ENCODE peak calls at places on chromosomes 16 and 17, in four cellular contexts. W, A, O and M are unnamed samples. For H3K4me1, the result is how much of the 10 kb centered on the place peaks cover.

GRCh38 chr17:1961187-1961586 is 63.9 kb downstream of the RTN4RL1 start:
- DNase-seq in A (no peak), O (no peak), W (no peak), M (no peak)

GRCh38 chr16:77043076-77043475 is 147.9 kb upstream of the MON1B start:
- DNase-seq in O (peak), A (no peak), W (no peak), M (no peak)

GRCh38 chr17:73401911-73402310 is 90.1 kb upstream of the CDC42EP4 start:
- DNase-seq in O (no peak), W (peak), A (peak), M (no peak)

GRCh38 chr17:4948997-4949320 is 629 bp upstream of the PFN1 start:
- DNase-seq in A (peak), W (peak), O (peak), M (peak)

GRCh38 chr16:63890072-63890471 is 1231.8 kb downstream of the CDH11 start:
- DNase-seq in A (no peak), O (no peak), W (peak), M (no peak)

GRCh38 chr17:44077595-44077909 is 7.0 kb downstream of the G6PC3 start:
- DNase-seq in O (no peak), W (no peak), A (no peak), M (no peak)

GRCh38 chr17:11461993-11462548 is 136.2 kb upstream of the DNAH9 start:
- DNase-seq in A (no peak), W (no peak), O (no peak), M (no peak)

GRCh38 chr16:25713785-25714570 is 22.2 kb downstream of the HS3ST4 start:
- DNase-seq in W (no peak), O (peak), A (no peak), M (no peak)

GRCh38 chr16:67186550-67186950 is 2.8 kb upstream of the MATCAP1 start:
- DNase-seq in W (no peak), A (peak), O (no peak), M (no peak)

GRCh38 chr17:10612957-10613744 is 44.0 kb downstream of the MYH3 start:
- DNase-seq in A (no peak), O (no peak), W (no peak), M (no peak)

GRCh38 chr17:36867716-36868115 is 69.6 kb upstream of the LHX1 start:
- DNase-seq in O (no peak), W (no peak), A (no peak), M (no peak)

GRCh38 chr16:9256196-9256595 is 164.8 kb downstream of the HAPSTR1 start:
- DNase-seq in O (peak), W (peak), A (no peak), M (no peak)

GRCh38 chr16:84672276-84673202 is 24.2 kb downstream of the KLHL36 start:
- DNase-seq in A (peak), O (peak), W (peak), M (peak)

GRCh38 chr17:28901866-28902818 is 737 bp downstream of the DHRS13 start:
- DNase-seq in A (peak), W (peak), O (peak), M (no peak)

GRCh38 chr17:680554-680953 is 34.1 kb downstream of the VPS53 start:
- DNase-seq in O (no peak), A (no peak), W (no peak), M (no peak)

GRCh38 chr17:34178047-34178446 is 77.0 kb upstream of the CCL2 start:
- DNase-seq in A (no peak), O (no peak), W (no peak), M (no peak)

GRCh38 chr16:15897834-15898254 is 9.4 kb upstream of the CEP20 start:
- DNase-seq in O (no peak), W (no peak), A (no peak), M (no peak)

GRCh38 chr17:67563692-67564228 is 154.0 kb upstream of the NOL11 start:
- DNase-seq in A (no peak), W (no peak), O (no peak), M (no peak)

GRCh38 chr16:65745-66144 is 6.7 kb downstream of the RHBDF1 start:
- DNase-seq in O (peak), W (peak), A (peak), M (peak)

GRCh38 chr17:30219315-30219714 is 16.2 kb downstream of the SLC6A4 start:
- DNase-seq in W (no peak), A (no peak), O (no peak), M (no peak)

GRCh38 chr17:83122834-83123233 is 43.4 kb downstream of the METRNL start:
- DNase-seq in W (no peak), A (peak), O (no peak), M (no peak)

GRCh38 chr16:66894948-66895696 is 14.8 kb downstream of the PDP2 start:
- DNase-seq in A (peak), W (peak), O (peak), M (peak)

GRCh38 chr17:73410586-73411329 is 99.0 kb upstream of the CDC42EP4 start:
- DNase-seq in W (no peak), A (peak), O (no peak), M (no peak)

GRCh38 chr16:7218936-7219335 is 113.7 kb upstream of the RBFOX1 start:
- DNase-seq in A (no peak), O (no peak), W (no peak), M (no peak)

GRCh38 chr17:57338257-57338919 is 82.1 kb downstream of the MSI2 start:
- DNase-seq in A (no peak), W (no peak), O (no peak), M (no peak)

GRCh38 chr16:50478773-50479149 is 69.4 kb upstream of the NKD1 start:
- DNase-seq in O (no peak), A (no peak), W (peak), M (no peak)

GRCh38 chr16:81214745-81215166 is 23.7 kb upstream of the BCO1 start:
- DNase-seq in O (no peak), W (peak), A (no peak), M (no peak)

GRCh38 chr17:4453821-4454591 is 20.3 kb downstream of the SPNS3 start:
- DNase-seq in O (no peak), W (peak), A (no peak), M (no peak)

GRCh38 chr16:27918755-27919154 is 144.8 kb downstream of the GSG1L start:
- DNase-seq in A (no peak), W (no peak), O (peak), M (no peak)

GRCh38 chr16:7303677-7304200 is 28.9 kb upstream of the RBFOX1 start:
- DNase-seq in W (no peak), O (no peak), A (no peak), M (no peak)

GRCh38 chr16:62256406-62256805 is 220.2 kb upstream of the CDH8 start:
- DNase-seq in W (no peak), O (peak), A (no peak), M (no peak)

GRCh38 chr17:7883781-7884386 is 4.7 kb upstream of the CHD3 start:
- DNase-seq in O (peak), A (no peak), W (no peak), M (no peak)

GRCh38 chr17:10050597-10051101 is 145.6 kb upstream of the RCVRN start:
- DNase-seq in A (no peak), W (peak), O (no peak), M (no peak)

GRCh38 chr17:5840811-5841446 is 229.2 kb upstream of the WSCD1 start:
- DNase-seq in O (no peak), W (no peak), A (no peak), M (no peak)

GRCh38 chr17:51802544-51802943 is 356.0 kb downstream of the CA10 start:
- DNase-seq in A (no peak), W (no peak), O (no peak), M (no peak)

GRCh38 chr16:53625221-53625620 is 78.4 kb downstream of the RPGRIP1L start:
- DNase-seq in W (no peak), O (no peak), A (no peak), M (no peak)

GRCh38 chr16:3023415-3023668 is 400 bp downstream of the HCFC1R1 start:
- DNase-seq in O (peak), W (peak), A (no peak), M (no peak)
- H3K4me1 ChIP-seq in O (under half), W (half or more), A (under half), M (half or more)

GRCh38 chr17:50637829-50638571 is 3.3 kb downstream of the ABCC3 start:
- DNase-seq in A (no peak), W (no peak), O (no peak), M (no peak)

GRCh38 chr17:50641339-50641725 is 6.7 kb downstream of the ABCC3 start:
- DNase-seq in O (no peak), W (no peak), A (no peak), M (no peak)

GRCh38 chr17:50638572-50638850 is 3.8 kb downstream of the ABCC3 start:
- DNase-seq in A (no peak), O (peak), W (no peak), M (no peak)

GRCh38 chr17:50640701-50641338 is 6.1 kb downstream of the ABCC3 start:
- DNase-seq in A (no peak), W (no peak), O (no peak), M (no peak)

GRCh38 chr17:50638851-50639767 is 4.4 kb downstream of the ABCC3 start:
- DNase-seq in O (peak), A (peak), W (peak), M (peak)
- H3K4me1 ChIP-seq in O (under half), A (under half), W (half or more), M (half or more)

GRCh38 chr17:45132569-45133463 is 501 bp upstream of the PLCD3 start:
- DNase-seq in A (peak), W (peak), O (peak), M (peak)
- H3K4me1 ChIP-seq in A (under half), W (under half), O (under half), M (under half)

GRCh38 chr16:68436581-68436980 is 11.7 kb downstream of the SMPD3 start:
- DNase-seq in O (peak), W (no peak), A (no peak), M (no peak)

GRCh38 chr16:68429081-68429740 is 19.1 kb downstream of the SMPD3 start:
- DNase-seq in O (no peak), A (no peak), W (no peak), M (no peak)

GRCh38 chr16:68432701-68433100 is 15.6 kb downstream of the SMPD3 start:
- DNase-seq in O (no peak), A (no peak), W (no peak), M (no peak)

GRCh38 chr16:68434654-68435210 is 13.6 kb downstream of the SMPD3 start:
- DNase-seq in W (peak), A (no peak), O (no peak), M (no peak)

GRCh38 chr16:68433316-68433715 is 15.0 kb downstream of the SMPD3 start:
- DNase-seq in W (no peak), O (no peak), A (no peak), M (no peak)
- H3K4me1 ChIP-seq in W (under half), O (under half), A (under half), M (under half)

GRCh38 chr16:68367034-68367433 is 56.2 kb downstream of the PRMT7 start:
- DNase-seq in A (no peak), W (peak), O (peak), M (no peak)

GRCh38 chr16:68366062-68366461 is 55.2 kb downstream of the PRMT7 start:
- DNase-seq in W (no peak), O (no peak), A (no peak), M (no peak)

GRCh38 chr16:68364601-68364998 is 53.8 kb downstream of the PRMT7 start:
- DNase-seq in O (peak), W (no peak), A (no peak), M (no peak)

GRCh38 chr16:68363847-68364600 is 53.2 kb downstream of the PRMT7 start:
- DNase-seq in O (no peak), A (no peak), W (no peak), M (no peak)

DNA sequence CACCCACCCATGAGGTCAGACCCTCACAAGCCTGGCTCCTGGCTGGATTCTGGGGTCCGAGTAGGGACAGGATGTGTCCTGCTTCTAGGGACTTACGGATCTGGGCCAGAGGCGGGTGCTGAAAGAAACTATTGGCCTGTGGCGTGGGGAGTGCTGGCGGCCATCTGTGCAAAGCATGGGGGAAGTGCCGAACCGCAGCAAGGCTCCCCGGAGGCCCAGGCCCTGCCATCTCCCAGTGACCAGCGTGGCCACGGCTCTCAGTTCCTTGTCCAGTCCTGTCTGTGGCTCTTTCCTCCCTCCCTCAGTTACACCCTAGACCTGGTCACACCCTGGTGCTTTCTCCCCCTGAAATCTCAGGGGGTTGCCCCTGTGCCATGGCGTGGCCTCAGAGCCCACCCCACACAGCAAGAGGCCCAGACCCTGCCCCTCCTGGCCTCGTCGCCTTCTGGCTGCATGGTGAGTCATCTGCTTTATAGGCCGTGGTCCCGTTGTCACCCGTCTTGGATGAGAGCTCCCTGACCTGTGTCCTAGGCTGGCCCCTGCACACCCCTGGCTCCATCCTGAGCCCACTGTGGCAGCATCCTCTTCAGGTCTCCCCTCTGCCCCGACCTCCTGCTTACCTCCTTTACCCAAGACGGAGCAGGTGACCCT is 54.5 kb downstream of the PRMT7 start:
- DNase-seq in O (no peak), W (no peak), A (no peak), M (peak)
- H3K4me1 ChIP-seq in O (under half), W (under half), A (under half), M (under half)

DNA sequence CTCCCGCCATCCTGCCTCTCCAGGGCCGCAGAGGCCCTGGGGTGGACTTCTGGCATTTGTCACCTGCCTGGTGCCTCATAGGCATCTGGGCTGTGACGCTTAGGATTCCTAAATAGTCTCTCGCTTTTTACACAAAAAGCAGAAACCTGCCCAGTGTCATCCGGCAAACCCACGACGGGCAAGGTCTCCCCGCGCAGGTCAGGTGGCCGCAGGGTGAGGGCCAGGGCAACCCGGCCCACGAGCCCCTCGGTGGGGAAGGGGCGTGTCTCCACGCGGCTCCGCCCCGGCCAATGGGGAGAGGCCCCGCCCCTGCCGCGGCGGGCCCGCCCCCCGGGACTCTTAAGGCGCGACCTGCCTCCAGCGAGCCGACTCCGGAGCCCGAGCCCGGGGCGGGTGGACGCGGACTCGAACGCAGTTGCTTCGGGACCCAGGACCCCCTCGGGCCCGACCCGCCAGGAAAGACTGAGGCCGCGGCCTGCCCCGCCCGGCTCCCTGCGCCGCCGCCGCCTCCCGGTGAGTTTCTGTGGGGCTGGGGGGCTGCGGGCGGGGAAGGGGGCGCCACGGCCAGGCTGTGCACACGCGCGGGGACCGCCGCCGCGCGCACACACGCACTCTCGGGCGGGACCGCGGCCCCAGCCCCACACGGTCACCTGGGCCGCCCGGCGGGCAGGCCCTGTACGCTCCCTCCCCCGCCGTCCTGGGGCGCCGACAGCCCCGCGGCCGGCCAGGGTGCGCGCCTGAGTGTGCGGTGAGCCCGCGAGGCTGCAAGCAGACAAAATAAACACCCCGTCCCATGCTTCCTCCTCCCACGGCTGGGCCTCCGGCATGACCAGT is at the start of gene VASN:
- DNase-seq in O (peak), W (peak), A (peak), M (peak)
- H3K4me1 ChIP-seq in O (under half), W (under half), A (under half), M (half or more)

DNA sequence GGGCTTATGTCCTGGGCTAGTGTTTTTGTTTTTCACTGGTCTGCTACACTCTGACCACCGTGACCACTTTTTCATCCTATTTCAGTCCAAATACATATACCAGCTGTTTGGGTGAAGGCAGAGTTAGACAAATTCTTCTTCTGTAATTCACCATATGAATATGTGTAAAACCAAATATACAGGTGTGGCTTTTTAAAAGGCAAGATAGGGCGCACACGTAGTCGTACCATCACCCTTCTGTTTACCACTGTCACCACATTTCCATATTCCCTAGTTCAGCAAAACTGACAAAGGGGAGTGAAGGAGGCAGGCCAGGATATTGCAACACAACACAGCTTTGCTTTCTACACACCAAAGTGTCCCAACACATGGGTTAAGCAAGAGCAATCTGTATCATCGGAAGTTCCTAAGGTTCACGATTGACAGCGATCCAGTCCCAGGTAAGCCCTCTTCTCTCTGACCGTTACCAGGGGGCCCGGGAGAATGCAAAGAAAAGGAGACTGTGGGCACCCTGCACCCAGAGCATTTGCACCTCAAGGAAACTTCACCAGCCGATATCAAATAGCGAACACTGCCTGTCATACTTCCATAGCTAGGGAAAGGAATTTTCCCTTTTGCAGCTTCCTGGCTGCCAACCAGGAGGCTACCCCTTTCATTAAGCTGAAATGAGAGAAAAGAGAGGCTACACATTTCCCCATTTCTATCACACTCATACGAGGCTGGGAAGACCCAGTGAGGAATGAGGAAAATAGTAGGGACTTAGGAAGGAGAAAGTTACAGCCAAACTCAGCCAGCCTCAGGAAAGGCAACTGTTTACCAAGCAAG is 23.1 kb downstream of the CREBBP start:
- DNase-seq in A (no peak), O (peak), W (peak), M (peak)
- H3K4me1 ChIP-seq in A (under half), O (under half), W (under half), M (under half)

GRCh38 chr17:77120866-77121265 is 19.9 kb upstream of the SEC14L1 start:
- DNase-seq in W (no peak), A (no peak), O (no peak), M (no peak)
- H3K4me1 ChIP-seq in W (under half), A (under half), O (under half), M (under half)

DNA sequence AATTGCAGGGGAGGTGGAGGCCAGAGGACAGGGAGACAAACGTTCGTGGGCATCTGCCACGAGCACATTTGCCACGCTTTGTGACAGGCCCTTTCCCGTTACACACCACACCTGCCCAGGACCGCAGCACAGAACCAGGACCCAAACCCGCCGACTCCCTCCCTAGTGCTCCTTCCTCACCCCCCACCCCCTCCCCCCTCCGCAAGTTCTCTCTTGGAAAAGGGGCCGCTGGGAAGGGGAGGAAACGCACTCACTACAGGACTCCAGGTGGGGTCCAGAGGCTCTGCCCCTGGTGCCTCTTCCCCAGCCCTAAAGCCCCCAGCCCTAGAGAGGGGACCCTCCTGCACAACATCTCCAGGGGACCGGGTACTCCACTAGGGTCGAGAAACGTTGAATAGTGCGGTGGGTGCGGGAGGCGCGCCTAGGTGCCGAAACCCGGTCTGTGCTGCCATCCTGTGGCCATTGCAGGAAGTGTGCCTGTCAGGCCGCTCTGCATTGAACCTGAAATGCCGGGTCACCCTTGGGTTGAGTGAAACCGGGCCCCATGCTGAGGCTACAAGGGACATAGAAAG is 21.9 kb upstream of the EIF1 start:
- DNase-seq in W (peak), A (peak), O (peak), M (peak)
- H3K4me1 ChIP-seq in W (under half), A (under half), O (under half), M (under half)